ENCODE peak calls at places on chromosomes 12 and 14, in ten cellular contexts. M, Z, K, N, Y, D, J, P, G and R are unnamed samples.

GRCh38 chr14:97381309-97381708 is 584.1 kb downstream of the VRK1 start:
- DNase-seq in M (no peak), Z (no peak), K (no peak), N (no peak), Y (no peak), D (no peak), J (no peak), P (no peak), G (no peak), R (no peak)

GRCh38 chr12:97630875-97631274 is 168.3 kb downstream of the RMST start:
- DNase-seq in M (no peak), Z (no peak), K (no peak), N (no peak), Y (no peak), D (no peak), J (peak; percentile 81), P (no peak), G (no peak), R (no peak)

GRCh38 chr12:90449611-90450010 is 505.4 kb downstream of the CCER1 start:
- DNase-seq in M (no peak), Z (no peak), K (no peak), N (no peak), Y (no peak), D (no peak), J (no peak), P (no peak), G (no peak), R (peak; percentile 57)

GRCh38 chr12:8996682-8997405 is 7.5 kb downstream of the KLRG1 start:
- DNase-seq in M (no peak), Z (no peak), K (no peak), N (peak; percentile 68), Y (peak; percentile 49), D (no peak), J (peak; percentile 46), P (no peak), G (no peak), R (no peak)

GRCh38 chr12:104865080-104865479 is 93.0 kb downstream of the SLC41A2 start:
- DNase-seq in M (no peak), Z (no peak), K (no peak), N (peak; percentile 43), Y (no peak), D (no peak), J (no peak), P (no peak), G (no peak), R (no peak)

GRCh38 chr12:119208626-119209061 is 29.9 kb downstream of the HSPB8 start:
- DNase-seq in M (no peak), Z (no peak), K (no peak), N (no peak), Y (peak; percentile 84), D (peak; percentile 74), J (peak; percentile 5), P (no peak), G (no peak), R (no peak)

GRCh38 chr14:73789996-73790581 is 61.5 kb upstream of the PTGR2 start:
- DNase-seq in M (no peak), Z (peak; percentile 51), K (peak; percentile 69), N (no peak), Y (peak; percentile 65), D (no peak), J (peak; percentile 99), P (no peak), G (no peak), R (no peak)

GRCh38 chr14:101364503-101365328 is 196.6 kb upstream of the DIO3 start:
- DNase-seq in M (no peak), Z (peak; percentile 72), K (peak; percentile 89), N (no peak), Y (peak; percentile 52), D (no peak), J (no peak), P (peak; percentile 68), G (peak; percentile 23), R (no peak)

GRCh38 chr14:75909630-75910029 is 72.2 kb downstream of the TGFB3 start:
- DNase-seq in M (no peak), Z (no peak), K (no peak), N (no peak), Y (no peak), D (no peak), J (no peak), P (no peak), G (no peak), R (no peak)

GRCh38 chr14:36009643-36010042 is 166.9 kb downstream of the PTCSC3 start:
- DNase-seq in M (no peak), Z (no peak), K (no peak), N (no peak), Y (no peak), D (no peak), J (no peak), P (no peak), G (no peak), R (no peak)
- H3K4me3 ChIP-seq in M (no peak overlapping the region), Z (no peak overlapping the region), K (no peak overlapping the region), N (no peak overlapping the region), Y (no peak overlapping the region), D (no peak overlapping the region), J (no peak overlapping the region), P (no peak overlapping the region), G (no peak overlapping the region), R (no peak overlapping the region)

GRCh38 chr14:67514650-67515385 is 18.3 kb upstream of the PLEKHH1 start:
- DNase-seq in M (peak; percentile 76), Z (peak; percentile 65), K (peak; percentile 42), N (peak; percentile 42), Y (peak; percentile 66), D (no peak), J (peak; percentile 38), P (no peak), G (peak; percentile 83), R (no peak)

GRCh38 chr14:67519406-67519805 is 13.7 kb upstream of the PLEKHH1 start:
- DNase-seq in M (no peak), Z (no peak), K (no peak), N (no peak), Y (no peak), D (no peak), J (no peak), P (no peak), G (no peak), R (no peak)

GRCh38 chr14:67515386-67516079 is 17.6 kb upstream of the PLEKHH1 start:
- DNase-seq in M (peak; percentile 70), Z (peak; percentile 61), K (no peak), N (peak; percentile 40), Y (no peak), D (no peak), J (peak; percentile 7), P (no peak), G (no peak), R (no peak)

GRCh38 chr14:67516679-67517078 is 16.4 kb upstream of the PLEKHH1 start:
- DNase-seq in M (no peak), Z (no peak), K (no peak), N (no peak), Y (no peak), D (no peak), J (no peak), P (no peak), G (no peak), R (no peak)

GRCh38 chr14:67517083-67517482 is 16.0 kb upstream of the PLEKHH1 start:
- DNase-seq in M (no peak), Z (peak; percentile 61), K (no peak), N (no peak), Y (peak; percentile 39), D (no peak), J (peak; percentile 42), P (no peak), G (no peak), R (no peak)
- TF ChIP-seq CTCF in M (no peak), Z (peak; percentile 23), K (no peak), N (no peak), Y (peak; percentile 19), D (no peak), J (no peak), P (peak; percentile 47), G (no peak), R (no peak)

DNA sequence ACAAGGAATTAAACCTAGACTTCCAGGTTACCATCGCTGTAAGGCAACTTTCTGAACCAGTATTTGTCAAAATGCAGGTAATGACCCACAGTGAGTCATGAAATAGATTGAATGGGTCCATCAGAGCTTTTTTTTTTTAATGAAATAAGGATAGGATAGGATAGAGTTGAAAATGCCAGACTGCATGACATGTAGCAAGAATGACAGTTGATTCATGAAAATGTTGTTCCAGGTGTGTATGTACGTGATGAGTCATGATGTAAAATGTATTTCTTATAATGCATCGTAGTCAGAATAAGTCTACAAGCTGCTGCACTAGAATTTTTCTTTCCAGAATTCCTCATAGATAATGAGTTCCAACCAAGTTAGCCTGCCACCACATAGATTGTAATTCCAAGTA is 184.4 kb upstream of the BCL2L14 start:
- DNase-seq in M (no peak), Z (no peak), K (no peak), N (no peak), Y (no peak), D (no peak), J (no peak), P (no peak), G (no peak), R (no peak)
- H3K4me3 ChIP-seq in M (no peak overlapping the region), Z (no peak overlapping the region), K (no peak overlapping the region), N (no peak overlapping the region), Y (no peak overlapping the region), D (no peak overlapping the region), J (no peak overlapping the region), P (no peak overlapping the region), G (no peak overlapping the region), R (no peak overlapping the region)

GRCh38 chr14:103909531-103910261 is 18.6 kb upstream of the TDRD9 start:
- DNase-seq in M (peak; percentile 41), Z (peak; percentile 46), K (no peak), N (no peak), Y (no peak), D (no peak), J (no peak), P (no peak), G (no peak), R (no peak)

GRCh38 chr14:103910262-103910935 is 17.9 kb upstream of the TDRD9 start:
- DNase-seq in M (peak; percentile 93), Z (peak; percentile 90), K (peak; percentile 82), N (no peak), Y (peak; percentile 94), D (peak; percentile 82), J (peak; percentile 85), P (peak; percentile 98), G (peak; percentile 83), R (peak; percentile 92)

GRCh38 chr14:103908580-103908979 is 19.7 kb upstream of the TDRD9 start:
- DNase-seq in M (no peak), Z (no peak), K (no peak), N (no peak), Y (no peak), D (no peak), J (no peak), P (no peak), G (no peak), R (no peak)

GRCh38 chr14:103904493-103905107 is 23.7 kb upstream of the TDRD9 start:
- DNase-seq in M (no peak), Z (no peak), K (no peak), N (no peak), Y (no peak), D (no peak), J (no peak), P (no peak), G (peak; percentile 80), R (no peak)

DNA sequence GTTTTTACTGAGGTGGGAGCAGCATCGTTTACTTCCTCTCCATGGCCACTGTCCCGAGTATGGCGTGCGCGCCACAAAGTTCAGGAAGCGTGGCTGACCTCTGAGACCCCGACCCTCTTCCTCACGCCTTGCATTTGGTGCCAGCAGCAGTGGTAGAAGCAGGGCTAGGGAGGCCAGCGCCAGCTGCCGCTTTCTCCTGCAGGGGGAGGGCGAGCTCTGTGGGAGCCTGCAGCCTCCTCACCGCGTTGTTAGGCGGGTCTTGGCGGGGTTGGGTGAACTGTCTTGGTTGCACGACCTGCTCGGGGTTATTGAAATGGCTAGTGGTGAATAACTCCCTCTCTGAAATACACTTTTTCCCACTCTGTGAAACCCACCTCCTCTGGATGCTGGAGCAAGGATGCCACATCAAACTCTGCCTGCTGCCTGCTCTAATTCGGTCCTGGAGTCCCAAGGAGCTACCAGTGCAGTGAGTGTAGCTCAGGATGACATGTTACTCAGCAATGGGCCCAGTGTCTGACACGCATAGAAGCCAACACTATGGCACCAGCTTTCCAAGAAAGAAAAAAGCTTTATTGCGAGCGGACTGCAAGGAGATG is 22.3 kb upstream of the TDRD9 start:
- DNase-seq in M (no peak), Z (no peak), K (no peak), N (no peak), Y (no peak), D (no peak), J (no peak), P (no peak), G (peak; percentile 53), R (no peak)
- TF ChIP-seq CTCF in M (no peak), Z (no peak), K (no peak), N (peak; percentile 8), Y (no peak), D (no peak), J (peak; percentile 21), P (no peak), G (no peak), R (no peak)